ENCODE peak calls at places on chromosomes 6 and 20, in ten cellular contexts. B is mesothelial cell of epicardium; J is SK-N-MC; L is effector CD4-positive, alpha-beta T cell; N is HTR-8/SVneo; C is BJ; V is ELF-1; U is effector memory CD8-positive, alpha-beta T cell; K is effector CD8-positive, alpha-beta T cell; E is naive thymus-derived CD8-positive, alpha-beta T cell. Q is an unnamed sample.
A peak's percentile ranks its signal among the peaks of the same experiment; 100 is the strongest.

GRCh38 chr6:35048631-35049083 is 92.5 kb downstream of the TCP11 start:
- DNase-seq in B (no peak), J (peak; percentile 84), L (no peak), N (no peak), C (no peak), V (peak; percentile 74), U (no peak), K (no peak), E (peak; percentile 11), Q (no peak)

GRCh38 chr6:168063431-168063830 is 15.6 kb downstream of the FRMD1 start:
- DNase-seq in B (no peak), J (no peak), L (no peak), N (no peak), C (no peak), V (no peak), U (no peak), K (no peak), E (no peak), Q (no peak)

GRCh38 chr6:46325561-46326525 is 155.1 kb upstream of the ENPP5 start:
- DNase-seq in B (no peak), J (no peak), L (no peak), N (peak; percentile 10), C (peak; percentile 53), V (peak; percentile 14), U (peak; percentile 15), K (no peak), E (no peak), Q (no peak)

GRCh38 chr6:148892247-148892646 is 145.4 kb downstream of the UST start:
- DNase-seq in B (no peak), J (no peak), L (no peak), N (no peak), C (no peak), V (no peak), U (no peak), K (no peak), E (no peak), Q (no peak)

GRCh38 chr6:119330520-119330919 is 19.0 kb downstream of the MAN1A1 start:
- DNase-seq in B (no peak), J (no peak), L (no peak), N (no peak), C (no peak), V (no peak), U (no peak), K (no peak), E (no peak), Q (no peak)

GRCh38 chr6:46832816-46833215 is 39.6 kb downstream of the MEP1A start:
- DNase-seq in B (no peak), J (no peak), L (no peak), N (no peak), C (no peak), V (no peak), U (no peak), K (no peak), E (no peak), Q (no peak)

GRCh38 chr20:20820104-20820503 is 107.7 kb upstream of the RALGAPA2 start:
- DNase-seq in B (no peak), J (no peak), L (no peak), N (no peak), C (no peak), V (peak; percentile 66), U (no peak), K (no peak), E (no peak), Q (peak; percentile 40)

GRCh38 chr6:25732468-25733198 is 21.9 kb upstream of the SLC17A4 start:
- DNase-seq in B (no peak), J (no peak), L (no peak), N (no peak), C (no peak), V (peak; percentile 40), U (no peak), K (no peak), E (no peak), Q (no peak)

GRCh38 chr6:3045369-3045768 is 22.9 kb upstream of the RIPK1 start:
- DNase-seq in B (no peak), J (no peak), L (no peak), N (no peak), C (no peak), V (no peak), U (no peak), K (no peak), E (no peak), Q (no peak)

GRCh38 chr6:43963203-43963602 is 164.0 kb downstream of the MRPL14 start:
- DNase-seq in B (no peak), J (no peak), L (no peak), N (no peak), C (no peak), V (no peak), U (no peak), K (no peak), E (no peak), Q (peak; percentile 44)

GRCh38 chr20:32675223-32675975 is 1.7 kb upstream of the C20orf203 start:
- DNase-seq in B (no peak), J (no peak), L (no peak), N (no peak), C (no peak), V (no peak), U (no peak), K (no peak), E (no peak), Q (no peak)

GRCh38 chr6:152338335-152339125 is 298.6 kb downstream of the SYNE1 start:
- DNase-seq in B (no peak), J (no peak), L (peak; percentile 43), N (peak; percentile 18), C (no peak), V (peak; percentile 60), U (peak; percentile 49), K (peak; percentile 26), E (peak; percentile 47), Q (peak; percentile 22)